ENCODE peak calls at places on chromosome 5, in ten cellular contexts. S, R, C, Q, L, K, E, Y, F and W are unnamed samples.
A peak's percentile ranks its signal among the peaks of the same experiment; 100 is the strongest.

GRCh38 chr5:141001854-141002666 is 35.8 kb downstream of the PCDHAC2 start:
- DNase-seq in Y (no peak), C (no peak), S (no peak), F (no peak), R (peak; percentile 92), E (no peak), K (no peak), Q (peak; percentile 16), L (peak; percentile 10), W (no peak)

GRCh38 chr5:113524927-113525326 is 11.4 kb downstream of the YTHDC2 start:
- DNase-seq in F (no peak), K (no peak), Q (no peak), E (no peak), Y (peak; percentile 27), R (no peak), L (no peak), C (no peak), S (no peak), W (no peak)

GRCh38 chr5:172688735-172689572 is 47.9 kb downstream of the NEURL1B start:
- DNase-seq in R (no peak), Q (peak; percentile 69), S (peak; percentile 64), Y (no peak), K (no peak), C (no peak), L (no peak), E (no peak), F (no peak), W (no peak)

GRCh38 chr5:17000296-17000939 is 64.3 kb upstream of the MYO10 start:
- DNase-seq in L (no peak), Y (no peak), S (no peak), F (no peak), C (no peak), R (no peak), E (no peak), K (no peak), Q (no peak), W (no peak)

GRCh38 chr5:39648539-39649200 is 223.9 kb upstream of the DAB2 start:
- DNase-seq in K (no peak), L (no peak), Q (peak; percentile 45), F (no peak), Y (no peak), S (no peak), C (no peak), R (no peak), E (no peak), W (no peak)

GRCh38 chr5:160260881-160261815 is 31.8 kb downstream of the FABP6 start:
- DNase-seq in Q (peak; percentile 60), E (no peak), F (no peak), K (peak; percentile 74), R (peak; percentile 63), S (no peak), L (no peak), C (no peak), Y (peak; percentile 83), W (no peak)

GRCh38 chr5:123436201-123436600 is 13.0 kb upstream of the CEP120 start:
- DNase-seq in S (no peak), C (no peak), E (no peak), R (no peak), L (no peak), Y (no peak), F (no peak), K (no peak), Q (no peak), W (no peak)

GRCh38 chr5:32843532-32843895 is 132.4 kb downstream of the NPR3 start:
- DNase-seq in S (no peak), F (no peak), C (no peak), E (no peak), Q (no peak), R (no peak), K (no peak), Y (no peak), L (no peak), W (no peak)

GRCh38 chr5:23419115-23419514 is 88.3 kb upstream of the PRDM9 start:
- DNase-seq in S (no peak), Y (no peak), E (no peak), L (no peak), R (no peak), F (no peak), K (peak; percentile 26), Q (no peak), C (no peak), W (no peak)

GRCh38 chr5:108345541-108346171 is 36.2 kb downstream of the FBXL17 start:
- DNase-seq in R (peak; percentile 64), L (no peak), E (no peak), Q (no peak), Y (no peak), C (peak; percentile 21), S (no peak), F (no peak), K (no peak), W (peak; percentile 42)

GRCh38 chr5:14216902-14217301 is 73.8 kb downstream of the TRIO start:
- DNase-seq in Y (no peak), Q (no peak), S (no peak), R (no peak), C (no peak), K (no peak), L (no peak), F (no peak), E (peak; percentile 67), W (no peak)

GRCh38 chr5:41794478-41794877 is 75.7 kb downstream of the OXCT1 start:
- DNase-seq in R (no peak), E (peak; percentile 71), K (no peak), F (no peak), Y (no peak), C (no peak), Q (no peak), L (no peak), S (no peak), W (no peak)

GRCh38 chr5:145859897-145860296 is 12.9 kb downstream of the GRXCR2 start:
- DNase-seq in F (no peak), E (no peak), S (no peak), L (no peak), Y (no peak), R (peak; percentile 54), C (no peak), K (no peak), Q (no peak), W (no peak)

GRCh38 chr5:305459-305858 is 16.1 kb upstream of the AHRR start:
- DNase-seq in Y (no peak), C (no peak), L (no peak), Q (no peak), R (no peak), S (no peak), K (no peak), E (peak; percentile 25), F (no peak), W (no peak)